ENCODE peak calls at places on chromosomes 13 and 19, in six cellular contexts. One of them, this sample, is unnamed. For H3K36me3, the result is how much of the 10 kb centered on the place peaks cover.

GRCh38 chr13:52892925-52893324 is 44.5 kb upstream of the PCDH8 start:
- DNase-seq in fibroblast of lung: no peak
- DNase-seq in brain microvascular endothelial cell: no peak
- DNase-seq in iPS DF 6.9: no peak
- DNase-seq in CD8-positive, alpha-beta memory T cell: no peak
- DNase-seq in HCT116: no peak
- DNase-seq in this sample: no peak

GRCh38 chr19:3413796-3414327 is 47.5 kb downstream of the NFIC start:
- DNase-seq in fibroblast of lung: no peak
- DNase-seq in brain microvascular endothelial cell: no peak
- DNase-seq in iPS DF 6.9: no peak
- DNase-seq in CD8-positive, alpha-beta memory T cell: no peak
- DNase-seq in HCT116: no peak
- DNase-seq in this sample: peak

GRCh38 chr19:3809881-3810707 is 23.9 kb upstream of the MATK start:
- DNase-seq in fibroblast of lung: no peak
- DNase-seq in brain microvascular endothelial cell: no peak
- DNase-seq in iPS DF 6.9: no peak
- DNase-seq in CD8-positive, alpha-beta memory T cell: no peak
- DNase-seq in HCT116: no peak
- DNase-seq in this sample: no peak

GRCh38 chr19:17282488-17283256 is 971 bp downstream of the ANKLE1 start:
- DNase-seq in fibroblast of lung: peak
- DNase-seq in brain microvascular endothelial cell: peak
- DNase-seq in iPS DF 6.9: no peak
- DNase-seq in CD8-positive, alpha-beta memory T cell: peak
- DNase-seq in HCT116: peak
- DNase-seq in this sample: peak

GRCh38 chr13:73230714-73231113 is 171.9 kb downstream of the KLF5 start:
- DNase-seq in fibroblast of lung: no peak
- DNase-seq in brain microvascular endothelial cell: no peak
- DNase-seq in iPS DF 6.9: no peak
- DNase-seq in CD8-positive, alpha-beta memory T cell: no peak
- DNase-seq in HCT116: no peak
- DNase-seq in this sample: no peak

GRCh38 chr13:35388979-35389378 is 87.5 kb downstream of the MAB21L1 start:
- DNase-seq in fibroblast of lung: peak
- DNase-seq in brain microvascular endothelial cell: peak
- DNase-seq in iPS DF 6.9: no peak
- DNase-seq in CD8-positive, alpha-beta memory T cell: no peak
- DNase-seq in HCT116: no peak
- DNase-seq in this sample: no peak

GRCh38 chr19:54209058-54209747 is 8.5 kb downstream of the RPS9 start:
- DNase-seq in fibroblast of lung: peak
- DNase-seq in brain microvascular endothelial cell: no peak
- DNase-seq in iPS DF 6.9: no peak
- DNase-seq in CD8-positive, alpha-beta memory T cell: no peak
- DNase-seq in HCT116: no peak
- DNase-seq in this sample: peak

GRCh38 chr13:58056411-58056810 is 424.9 kb downstream of the PCDH17 start:
- DNase-seq in fibroblast of lung: no peak
- DNase-seq in brain microvascular endothelial cell: no peak
- DNase-seq in iPS DF 6.9: no peak
- DNase-seq in CD8-positive, alpha-beta memory T cell: no peak
- DNase-seq in HCT116: no peak
- DNase-seq in this sample: no peak

GRCh38 chr19:51471527-51471926 is 6.8 kb upstream of the CEACAM18 start:
- DNase-seq in fibroblast of lung: no peak
- DNase-seq in brain microvascular endothelial cell: no peak
- DNase-seq in iPS DF 6.9: no peak
- DNase-seq in CD8-positive, alpha-beta memory T cell: no peak
- DNase-seq in HCT116: no peak
- DNase-seq in this sample: no peak

DNA sequence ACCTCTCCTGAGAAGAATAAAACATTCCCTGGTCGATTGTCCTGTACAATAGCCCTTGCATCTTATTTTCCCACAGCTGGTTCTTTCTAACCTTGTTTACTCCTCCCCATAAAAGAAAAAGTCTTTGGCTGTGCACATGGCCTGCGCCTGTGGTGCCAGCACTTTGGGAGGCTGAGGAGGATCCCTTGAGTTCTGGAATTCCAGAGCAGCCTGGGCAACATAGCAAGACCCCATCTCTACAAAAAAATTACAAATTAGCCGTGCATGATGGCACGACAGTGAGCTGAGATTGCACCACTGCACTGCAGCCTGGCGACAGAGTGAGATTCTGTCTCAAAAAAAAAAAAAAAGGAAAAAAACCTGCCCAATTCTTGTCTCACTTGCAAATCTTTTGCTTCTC is 7.2 kb upstream of the NUP62 start:
- DNase-seq in fibroblast of lung: no peak
- DNase-seq in brain microvascular endothelial cell: no peak
- DNase-seq in iPS DF 6.9: no peak
- DNase-seq in CD8-positive, alpha-beta memory T cell: no peak
- DNase-seq in HCT116: no peak
- DNase-seq in this sample: no peak
- H3K4me3 ChIP-seq in fibroblast of lung: no peak
- H3K4me3 ChIP-seq in brain microvascular endothelial cell: no peak
- H3K4me3 ChIP-seq in iPS DF 6.9: no peak
- H3K4me3 ChIP-seq in CD8-positive, alpha-beta memory T cell: no peak
- H3K4me3 ChIP-seq in HCT116: no peak
- H3K4me3 ChIP-seq in this sample: no peak

GRCh38 chr13:113537205-113537604 is 46.7 kb upstream of the DCUN1D2 start:
- DNase-seq in fibroblast of lung: no peak
- DNase-seq in brain microvascular endothelial cell: no peak
- DNase-seq in iPS DF 6.9: no peak
- DNase-seq in CD8-positive, alpha-beta memory T cell: no peak
- DNase-seq in HCT116: no peak
- DNase-seq in this sample: peak
- H3K36me3 ChIP-seq in fibroblast of lung: under half
- H3K36me3 ChIP-seq in brain microvascular endothelial cell: under half
- H3K36me3 ChIP-seq in iPS DF 6.9: under half
- H3K36me3 ChIP-seq in CD8-positive, alpha-beta memory T cell: under half
- H3K36me3 ChIP-seq in HCT116: under half
- H3K36me3 ChIP-seq in this sample: under half

GRCh38 chr13:48412100-48412556 is 785 bp downstream of the LPAR6 start:
- DNase-seq in fibroblast of lung: peak
- DNase-seq in brain microvascular endothelial cell: no peak
- DNase-seq in iPS DF 6.9: no peak
- DNase-seq in CD8-positive, alpha-beta memory T cell: no peak
- DNase-seq in HCT116: no peak
- DNase-seq in this sample: no peak

GRCh38 chr13:48410199-48410598 is 2.7 kb downstream of the LPAR6 start:
- DNase-seq in fibroblast of lung: no peak
- DNase-seq in brain microvascular endothelial cell: no peak
- DNase-seq in iPS DF 6.9: no peak
- DNase-seq in CD8-positive, alpha-beta memory T cell: no peak
- DNase-seq in HCT116: no peak
- DNase-seq in this sample: no peak

GRCh38 chr13:48414501-48414900 is 1.6 kb upstream of the LPAR6 start:
- DNase-seq in fibroblast of lung: no peak
- DNase-seq in brain microvascular endothelial cell: no peak
- DNase-seq in iPS DF 6.9: no peak
- DNase-seq in CD8-positive, alpha-beta memory T cell: no peak
- DNase-seq in HCT116: no peak
- DNase-seq in this sample: no peak

GRCh38 chr13:48412881-48413351 is at the start of gene LPAR6:
- DNase-seq in fibroblast of lung: peak
- DNase-seq in brain microvascular endothelial cell: peak
- DNase-seq in iPS DF 6.9: no peak
- DNase-seq in CD8-positive, alpha-beta memory T cell: no peak
- DNase-seq in HCT116: no peak
- DNase-seq in this sample: peak

GRCh38 chr13:48411281-48412099 is 1.4 kb downstream of the LPAR6 start:
- DNase-seq in fibroblast of lung: peak
- DNase-seq in brain microvascular endothelial cell: no peak
- DNase-seq in iPS DF 6.9: no peak
- DNase-seq in CD8-positive, alpha-beta memory T cell: no peak
- DNase-seq in HCT116: no peak
- DNase-seq in this sample: no peak
- H3K4me3 ChIP-seq in fibroblast of lung: peak
- H3K4me3 ChIP-seq in brain microvascular endothelial cell: peak
- H3K4me3 ChIP-seq in iPS DF 6.9: peak
- H3K4me3 ChIP-seq in CD8-positive, alpha-beta memory T cell: peak
- H3K4me3 ChIP-seq in HCT116: no peak
- H3K4me3 ChIP-seq in this sample: peak

DNA sequence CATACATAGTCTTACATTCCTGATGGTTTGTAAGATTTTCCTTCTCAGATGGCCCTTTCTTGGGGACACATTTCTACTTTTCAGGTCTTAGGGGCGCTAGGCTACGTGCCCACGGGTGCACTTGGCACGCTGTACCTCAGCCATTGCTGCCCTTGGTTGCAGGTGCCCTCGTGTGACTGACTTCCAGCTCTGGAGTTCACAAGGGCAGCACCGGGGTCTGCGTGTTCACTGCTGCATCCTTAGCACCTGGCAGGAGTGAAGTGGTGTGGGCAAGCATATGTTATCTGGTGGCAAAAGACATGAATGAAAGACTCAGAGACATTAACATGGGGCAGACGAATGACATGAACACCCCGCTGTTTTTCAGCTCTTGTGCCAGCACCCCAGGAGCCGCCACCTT is 13.3 kb upstream of the WDR88 start:
- DNase-seq in fibroblast of lung: no peak
- DNase-seq in brain microvascular endothelial cell: no peak
- DNase-seq in iPS DF 6.9: no peak
- DNase-seq in CD8-positive, alpha-beta memory T cell: no peak
- DNase-seq in HCT116: no peak
- DNase-seq in this sample: no peak
- H3K36me3 ChIP-seq in fibroblast of lung: under half
- H3K36me3 ChIP-seq in brain microvascular endothelial cell: under half
- H3K36me3 ChIP-seq in iPS DF 6.9: under half
- H3K36me3 ChIP-seq in CD8-positive, alpha-beta memory T cell: under half
- H3K36me3 ChIP-seq in HCT116: under half
- H3K36me3 ChIP-seq in this sample: under half

This sample was measured in H7.